ENCODE peak calls at places on chromosomes 4 and X, in eight cellular contexts. B is germinal center; S is Panc1; G is NCI-H146; O is NCI-H1092; Z is stimulated activated CD4-positive, alpha-beta T cell treated with anti-CD3 and anti-CD28 coated beads, TNF-alpha, amount 100 ng/mL, for 48 hours; H is hepatocyte; K is fibroblast of lung. E is an unnamed sample.

GRCh38 chr4:8215001-8215427 is 15.9 kb downstream of the SH3TC1 start:
- DNase-seq in K (peak; percentile 73), S (no peak), O (peak; percentile 76), G (peak; percentile 48), B (no peak), Z (no peak), H (peak; percentile 46), E (no peak)

GRCh38 chrX:146907391-146908240 is 93.1 kb upstream of the CXorf51A start:
- DNase-seq in S (no peak), H (no peak), B (no peak), G (no peak), O (no peak), K (peak; percentile 0), Z (no peak), E (no peak)

GRCh38 chr4:15303052-15303641 is 124.7 kb upstream of the C1QTNF7 start:
- DNase-seq in B (no peak), G (no peak), K (peak; percentile 59), S (peak; percentile 33), O (no peak), Z (no peak), H (peak; percentile 26), E (peak; percentile 63)

GRCh38 chr4:184328022-184328736 is 110.5 kb upstream of the ENPP6 start:
- DNase-seq in K (no peak), O (no peak), G (no peak), Z (no peak), B (peak; percentile 69), S (no peak), H (no peak), E (no peak)

GRCh38 chrX:42755820-42756219 is 22.1 kb downstream of the PPP1R2C start:
- DNase-seq in S (no peak), G (no peak), O (no peak), B (no peak), K (peak; percentile 72), Z (no peak), H (peak; percentile 19), E (no peak)

GRCh38 chr4:172666711-172667368 is 501.8 kb upstream of the GALNT7 start:
- DNase-seq in H (no peak), B (no peak), S (no peak), K (no peak), Z (no peak), O (no peak), G (peak; percentile 31), E (no peak)

GRCh38 chr4:169270156-169270809 is 473 bp downstream of the SH3RF1 start:
- DNase-seq in B (peak; percentile 76), K (peak; percentile 43), H (peak; percentile 78), G (peak; percentile 45), Z (no peak), S (no peak), O (peak; percentile 16), E (no peak)

GRCh38 chrX:118975831-118976598 is 1.6 kb downstream of the LONRF3 start:
- DNase-seq in S (no peak), Z (no peak), K (peak; percentile 15), O (no peak), B (peak; percentile 8), H (peak; percentile 80), G (peak; percentile 15), E (no peak)

GRCh38 chrX:20265726-20266681 is 705 bp downstream of the RPS6KA3 start:
- DNase-seq in O (no peak), S (no peak), B (peak; percentile 4), Z (no peak), G (peak; percentile 25), K (peak; percentile 17), H (peak; percentile 55), E (no peak)

GRCh38 chr4:189912170-189912569 is 28.5 kb upstream of the FRG1 start:
- DNase-seq in S (no peak), O (no peak), K (no peak), B (no peak), Z (no peak), H (no peak), G (no peak), E (no peak)

GRCh38 chr4:5712931-5713330 is 1.9 kb downstream of the EVC start:
- DNase-seq in B (no peak), H (no peak), K (no peak), G (no peak), S (no peak), O (no peak), Z (no peak), E (no peak)

GRCh38 chr4:7186081-7186480 is 6.3 kb upstream of the SORCS2 start:
- DNase-seq in K (no peak), S (no peak), O (no peak), Z (no peak), H (peak; percentile 44), G (peak; percentile 15), B (peak; percentile 66), E (no peak)

GRCh38 chr4:1075809-1076524 is 37.4 kb downstream of the RNF212 start:
- DNase-seq in S (no peak), K (no peak), O (no peak), G (no peak), B (no peak), Z (no peak), H (no peak), E (no peak)

GRCh38 chr4:152634110-152634760 is 45.6 kb downstream of the TMEM154 start:
- DNase-seq in G (no peak), K (no peak), Z (no peak), B (no peak), S (no peak), O (no peak), H (peak; percentile 8), E (no peak)

GRCh38 chr4:99047710-99048109 is 40.9 kb downstream of the ADH5 start:
- DNase-seq in H (no peak), G (no peak), S (no peak), B (no peak), O (no peak), K (no peak), Z (no peak), E (no peak)

E was measured in HFF-Myc.